ENCODE peak calls at places on chromosomes 11 and 22, in nine cellular contexts. V, I, D, W, P, G, B, M and A are unnamed samples.

GRCh38 chr11:121460941-121461514 is 8.3 kb upstream of the SORL1-AS1 start:
- DNase-seq in V (no peak), I (no peak), D (peak), W (no peak), P (no peak), G (no peak), B (no peak), M (no peak), A (no peak)

GRCh38 chr22:37206841-37207821 is 5.1 kb downstream of the SSTR3 start:
- DNase-seq in V (no peak), I (no peak), D (no peak), W (no peak), P (no peak), G (no peak), B (no peak), M (no peak), A (no peak)

GRCh38 chr11:2810401-2811205 is 75.0 kb downstream of the CDKN1C start:
- DNase-seq in V (no peak), I (no peak), D (no peak), W (no peak), P (no peak), G (no peak), B (no peak), M (no peak), A (no peak)

GRCh38 chr11:131206671-131207070 is 163.7 kb upstream of the NTM start:
- DNase-seq in V (no peak), I (no peak), D (no peak), W (no peak), P (no peak), G (no peak), B (no peak), M (no peak), A (no peak)

GRCh38 chr11:69294621-69295078 is 695 bp downstream of the MYEOV start:
- DNase-seq in V (no peak), I (no peak), D (no peak), W (no peak), P (no peak), G (no peak), B (no peak), M (no peak), A (no peak)

GRCh38 chr22:26642465-26643367 is 14.7 kb upstream of the MIAT start:
- DNase-seq in V (peak), I (no peak), D (no peak), W (peak), P (no peak), G (peak), B (no peak), M (no peak), A (no peak)

GRCh38 chr22:48822278-48823233 is 1005.1 kb downstream of the BRD1 start:
- DNase-seq in V (no peak), I (no peak), D (no peak), W (no peak), P (no peak), G (no peak), B (no peak), M (no peak), A (no peak)

GRCh38 chr22:23779083-23779482 is 6.4 kb downstream of the MMP11 start:
- DNase-seq in V (no peak), I (no peak), D (no peak), W (no peak), P (no peak), G (no peak), B (no peak), M (no peak), A (no peak)

GRCh38 chr22:22520020-22520656 is at the start of gene ZNF280A:
- DNase-seq in V (no peak), I (peak), D (peak), W (peak), P (no peak), G (no peak), B (no peak), M (peak), A (no peak)

GRCh38 chr22:35523167-35523928 is 17.3 kb upstream of the RASD2 start:
- DNase-seq in V (no peak), I (no peak), D (no peak), W (no peak), P (no peak), G (no peak), B (no peak), M (peak), A (no peak)

GRCh38 chr11:6200975-6201374 is 2.0 kb downstream of the OR52W1 start:
- DNase-seq in V (no peak), I (no peak), D (peak), W (no peak), P (no peak), G (no peak), B (no peak), M (peak), A (no peak)